ENCODE peak calls at places on chromosomes 4 and X, in four cellular contexts. D is ovary; R is CD8-positive, alpha-beta T cell; E is PC-3. C is an unnamed sample.

GRCh38 chr4:183941964-183942363 is 36.9 kb downstream of the STOX2 start:
- DNase-seq in D (no peak), R (no peak), E (no peak), C (no peak)

GRCh38 chrX:38561951-38562719 is 793 bp downstream of the TSPAN7 start:
- DNase-seq in D (peak; percentile 45), R (peak; percentile 23), E (no peak), C (peak; percentile 19)

GRCh38 chr4:71872767-71873422 is 89.0 kb upstream of the GC start:
- DNase-seq in D (no peak), R (no peak), E (no peak), C (no peak)

GRCh38 chr4:118776166-118776954 is 59.6 kb downstream of the SEC24D start:
- DNase-seq in D (no peak), R (no peak), E (peak; percentile 7), C (no peak)

GRCh38 chrX:48531359-48531954 is 8.1 kb upstream of the TBC1D25 start:
- DNase-seq in D (no peak), R (no peak), E (peak; percentile 80), C (no peak)

GRCh38 chr4:95546866-95547707 is 1.7 kb downstream of the UNC5C start:
- DNase-seq in D (no peak), R (no peak), E (no peak), C (peak; percentile 53)

GRCh38 chr4:26815199-26815598 is 45.4 kb upstream of the STIM2 start:
- DNase-seq in D (no peak), R (no peak), E (no peak), C (no peak)

GRCh38 chrX:154596290-154596929 is 11.5 kb downstream of the CTAG1A start:
- DNase-seq in D (no peak), R (no peak), E (peak; percentile 94), C (no peak)

GRCh38 chr4:109205186-109205585 is 97.3 kb downstream of the COL25A1 start:
- DNase-seq in D (no peak), R (no peak), E (no peak), C (no peak)

GRCh38 chr4:8070751-8071718 is 87.6 kb downstream of the ABLIM2 start:
- DNase-seq in D (no peak), R (no peak), E (no peak), C (no peak)

GRCh38 chrX:25005382-25006185 is 10.2 kb downstream of the ARX start:
- DNase-seq in D (peak; percentile 68), R (no peak), E (no peak), C (no peak)

GRCh38 chr4:54929459-54929858 is 195.9 kb downstream of the KDR start:
- DNase-seq in D (no peak), R (no peak), E (no peak), C (no peak)

GRCh38 chrX:95949588-95949987 is 735.1 kb upstream of the DIAPH2 start:
- DNase-seq in D (no peak), R (no peak), E (peak; percentile 85), C (no peak)

DNA sequence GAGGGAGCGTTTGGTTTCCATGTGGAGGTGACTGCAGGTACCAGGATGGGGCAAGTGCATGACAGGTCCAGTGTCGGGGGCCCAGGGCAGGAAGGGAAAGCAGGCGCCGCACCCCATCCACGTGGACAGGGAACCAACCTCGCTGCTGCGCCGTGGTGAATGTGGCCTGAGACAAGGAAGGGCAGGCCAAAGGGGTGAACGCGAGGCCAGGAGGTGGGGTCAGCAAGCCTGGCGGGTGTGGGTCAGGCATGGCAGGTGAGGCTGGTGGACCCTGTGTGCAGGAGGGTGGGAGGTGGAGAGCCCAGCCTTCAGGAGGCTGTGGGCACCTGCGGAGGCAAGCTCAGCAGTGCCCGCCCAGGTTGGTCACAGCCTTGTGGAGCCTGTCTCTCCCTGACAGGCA is 14.7 kb downstream of the SH3BP2 start:
- DNase-seq in D (no peak), R (no peak), E (no peak), C (no peak)
- H3K4me1 ChIP-seq in D (peaks cover 26% of the 10 kb centered on the region), R (peaks cover 12% of the 10 kb centered on the region), E (peaks cover 18% of the 10 kb centered on the region), C (peaks cover 58% of the 10 kb centered on the region)

GRCh38 chr4:177023951-177024350 is 231.2 kb upstream of the VEGFC start:
- DNase-seq in D (no peak), R (no peak), E (no peak), C (no peak)
- H3K4me3 ChIP-seq in D (no peak overlapping the region), R (no peak overlapping the region), E (no peak overlapping the region), C (no peak overlapping the region)

GRCh38 chrX:15157624-15158023 is 112.3 kb downstream of the ASB9 start:
- DNase-seq in D (no peak), R (no peak), E (no peak), C (no peak)
- H3K27ac ChIP-seq in D (no peak overlapping the region), R (no peak overlapping the region), E (no peak overlapping the region), C (no peak overlapping the region)

GRCh38 chr4:158817562-158818370 is 48.9 kb downstream of the FNIP2 start:
- DNase-seq in D (no peak), R (no peak), E (no peak), C (no peak)

GRCh38 chr4:158814207-158814606 is 45.4 kb downstream of the FNIP2 start:
- DNase-seq in D (no peak), R (no peak), E (no peak), C (no peak)

GRCh38 chr4:158814636-158815035 is 45.8 kb downstream of the FNIP2 start:
- DNase-seq in D (no peak), R (no peak), E (no peak), C (no peak)

GRCh38 chr4:158818595-158818994 is 49.8 kb downstream of the FNIP2 start:
- DNase-seq in D (no peak), R (no peak), E (no peak), C (no peak)

DNA sequence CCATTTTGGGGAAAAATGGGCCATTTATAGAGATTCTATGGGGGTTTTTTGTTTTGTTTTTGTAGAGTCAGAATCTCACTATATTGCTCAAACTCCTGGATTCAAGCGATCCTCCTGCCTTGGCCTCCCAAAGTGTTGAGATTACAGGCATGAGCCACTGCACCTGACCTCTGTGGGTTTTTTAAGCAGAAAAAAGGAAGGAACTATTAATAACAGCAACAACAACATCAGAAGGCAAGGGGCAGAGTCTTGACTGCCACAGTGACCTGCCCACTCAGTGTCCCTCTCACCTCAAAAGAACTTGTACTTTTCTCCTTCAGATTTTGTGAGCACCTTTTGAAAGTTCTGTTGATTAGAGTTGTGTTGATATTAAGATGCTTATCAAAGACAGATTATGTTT is 48.1 kb downstream of the FNIP2 start:
- DNase-seq in D (no peak), R (no peak), E (no peak), C (no peak)
- H3K4me1 ChIP-seq in D (peaks cover 1% of the 10 kb centered on the region), R (peaks cover 3% of the 10 kb centered on the region), E (peaks cover 27% of the 10 kb centered on the region), C (no peaks in the 10 kb centered on the region)

GRCh38 chrX:19750028-19750786 is 137.2 kb downstream of the SH3KBP1 start:
- DNase-seq in D (no peak), R (no peak), E (no peak), C (no peak)

GRCh38 chrX:19746919-19747671 is 140.3 kb downstream of the SH3KBP1 start:
- DNase-seq in D (no peak), R (no peak), E (no peak), C (no peak)

GRCh38 chrX:19751068-19751467 is 136.3 kb downstream of the SH3KBP1 start:
- DNase-seq in D (no peak), R (no peak), E (peak; percentile 1), C (no peak)

GRCh38 chrX:19747672-19748610 is 139.5 kb downstream of the SH3KBP1 start:
- DNase-seq in D (no peak), R (peak; percentile 69), E (no peak), C (no peak)

DNA sequence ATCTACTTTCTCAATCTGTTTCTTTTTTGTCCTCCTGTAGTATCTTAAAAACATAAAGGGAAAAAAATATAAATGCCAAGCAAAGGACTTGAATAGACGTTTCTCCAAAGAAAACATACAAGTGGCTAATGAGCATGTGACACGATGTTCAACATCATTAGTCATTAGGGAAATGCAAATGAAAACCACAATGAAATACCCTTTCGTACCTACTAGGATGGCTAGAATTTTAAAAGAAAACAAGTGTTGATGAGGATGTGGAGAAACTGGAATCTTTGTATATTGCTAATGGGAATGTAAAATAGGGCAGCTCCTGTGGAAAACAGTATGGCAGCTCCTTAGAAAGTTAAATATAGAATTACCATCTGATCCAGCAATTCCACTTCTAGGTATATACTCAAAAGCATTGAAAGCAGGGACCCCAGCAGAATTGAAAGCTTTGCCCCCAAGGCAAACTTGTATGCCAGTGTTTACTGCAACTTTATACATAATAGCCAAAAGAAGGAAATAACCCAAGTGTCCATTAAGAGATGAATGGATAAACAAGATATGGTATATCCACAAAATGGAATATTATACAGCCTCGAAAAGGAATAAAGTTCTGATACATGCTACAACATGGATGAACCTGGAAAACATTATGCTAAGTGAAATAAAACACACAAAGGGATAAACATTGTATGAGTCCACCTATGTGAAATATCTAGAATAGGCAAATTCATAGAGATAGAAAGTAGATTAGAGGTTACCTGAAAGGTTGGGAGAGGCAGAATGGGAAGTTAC is 138.3 kb downstream of the SH3KBP1 start:
- DNase-seq in D (no peak), R (no peak), E (no peak), C (no peak)
- H3K4me3 ChIP-seq in D (no peak overlapping the region), R (no peak overlapping the region), E (no peak overlapping the region), C (no peak overlapping the region)

GRCh38 chr4:88610771-88611170 is 18.5 kb downstream of the HERC3 start:
- DNase-seq in D (peak; percentile 48), R (no peak), E (no peak), C (peak; percentile 57)
- H3K27ac ChIP-seq in D (no peak overlapping the region), R (no peak overlapping the region), E (peak overlapping the region; percentile 99), C (peak overlapping the region; percentile 71)